ENCODE peak calls at places on chromosomes 13 and 19, in six cellular contexts. N is left ventricle myocardium inferior; P is stimulated activated CD4-positive, alpha-beta T cell treated with anti-CD3 and anti-CD28 coated beads, Interleukin-15, amount 100 ng/mL, for 1 hour; C is WERI-Rb-1; Q is putamen; Z is T-cell. V is an unnamed sample.

GRCh38 chr13:75372517-75372916 is 109.5 kb downstream of the TBC1D4 start:
- DNase-seq in Z (peak), Q (peak), C (no peak), N (no peak), P (no peak), V (no peak)

GRCh38 chr13:106521101-106521799 is 14.2 kb downstream of the EFNB2 start:
- DNase-seq in N (no peak), Q (no peak), C (no peak), Z (no peak), P (no peak), V (no peak)

GRCh38 chr19:28130066-28130511 is 1082.9 kb downstream of the UQCRFS1 start:
- DNase-seq in Q (no peak), C (peak), P (no peak), Z (no peak), N (no peak), V (no peak)

GRCh38 chr13:99636728-99637353 is 135.6 kb downstream of the TM9SF2 start:
- DNase-seq in Q (no peak), C (no peak), N (no peak), Z (no peak), P (no peak), V (no peak)

GRCh38 chr13:43368003-43368402 is 344.6 kb downstream of the DNAJC15 start:
- DNase-seq in C (no peak), Q (no peak), Z (no peak), N (no peak), P (no peak), V (no peak)

GRCh38 chr19:33883869-33884519 is 87.3 kb downstream of the KCTD15 start:
- DNase-seq in Z (no peak), Q (no peak), N (peak), P (no peak), C (no peak), V (peak)

GRCh38 chr19:46719629-46720515 is 3.0 kb upstream of the PRKD2 start:
- DNase-seq in C (no peak), Q (no peak), P (no peak), Z (no peak), N (no peak), V (no peak)

GRCh38 chr13:70784590-70784989 is 676.3 kb upstream of the KLHL1 start:
- DNase-seq in P (no peak), Q (no peak), Z (no peak), N (no peak), C (no peak), V (no peak)

GRCh38 chr19:959935-960502 is 24.1 kb upstream of the WDR18 start:
- DNase-seq in Z (no peak), N (no peak), P (no peak), Q (no peak), C (no peak), V (no peak)

GRCh38 chr13:27972619-27972877 is 3.4 kb upstream of the CDX2 start:
- DNase-seq in C (no peak), Z (no peak), P (no peak), Q (no peak), N (no peak), V (no peak)

GRCh38 chr13:59771272-59771671 is 392.5 kb downstream of the DIAPH3 start:
- DNase-seq in Q (no peak), N (no peak), P (no peak), C (no peak), Z (no peak), V (no peak)

GRCh38 chr19:33670398-33670797 is 48.6 kb downstream of the CHST8 start:
- DNase-seq in Q (no peak), Z (no peak), P (no peak), N (no peak), C (no peak), V (no peak)

GRCh38 chr13:38017320-38017719 is 147.7 kb upstream of the TRPC4 start:
- DNase-seq in Z (no peak), C (no peak), P (no peak), N (no peak), Q (no peak), V (no peak)

GRCh38 chr13:42041684-42042035 is 6.8 kb upstream of the DGKH start:
- DNase-seq in N (peak), P (no peak), C (peak), Z (no peak), Q (no peak), V (peak)

GRCh38 chr19:48629599-48630288 is 7.4 kb downstream of the DBP start:
- DNase-seq in Z (no peak), N (peak), C (no peak), Q (no peak), P (no peak), V (no peak)

GRCh38 chr13:23915308-23915707 is 18.0 kb upstream of the C1QTNF9B start:
- DNase-seq in C (peak), N (no peak), P (no peak), Z (no peak), Q (no peak), V (no peak)

GRCh38 chr13:85828094-85828684 is 29.0 kb upstream of the SLITRK6 start:
- DNase-seq in C (no peak), P (no peak), Z (no peak), Q (peak), N (no peak), V (no peak)

GRCh38 chr19:53192771-53193533 is at the start of gene ZNF665:
- DNase-seq in Q (peak), Z (peak), C (peak), N (peak), P (peak), V (peak)

GRCh38 chr13:61253105-61253877 is 162.4 kb downstream of the PCDH20 start:
- DNase-seq in P (no peak), Z (no peak), Q (no peak), C (no peak), N (no peak), V (no peak)

V was measured in body of pancreas.